ENCODE peak calls at places on chromosome 7, in five cellular contexts. One of them, this sample, is unnamed.

GRCh38 chr7:103413407-103413806 is 32.6 kb downstream of the SLC26A5 start:
- DNase-seq in cardiac fibroblast: no peak
- DNase-seq in mucosa of descending colon: no peak
- DNase-seq in NCI-H460: no peak
- DNase-seq in SK-N-DZ: no peak
- DNase-seq in this sample: no peak

GRCh38 chr7:46933596-46933995 is 648.3 kb downstream of the TNS3 start:
- DNase-seq in cardiac fibroblast: peak
- DNase-seq in mucosa of descending colon: no peak
- DNase-seq in NCI-H460: no peak
- DNase-seq in SK-N-DZ: no peak
- DNase-seq in this sample: no peak

GRCh38 chr7:50644114-50644513 is 78.9 kb upstream of the DDC start:
- DNase-seq in cardiac fibroblast: no peak
- DNase-seq in mucosa of descending colon: no peak
- DNase-seq in NCI-H460: no peak
- DNase-seq in SK-N-DZ: no peak
- DNase-seq in this sample: no peak

GRCh38 chr7:94069154-94069739 is 65.1 kb upstream of the BET1 start:
- DNase-seq in cardiac fibroblast: no peak
- DNase-seq in mucosa of descending colon: no peak
- DNase-seq in NCI-H460: no peak
- DNase-seq in SK-N-DZ: no peak
- DNase-seq in this sample: no peak

GRCh38 chr7:22723171-22723601 is 3.8 kb upstream of the IL6 start:
- DNase-seq in cardiac fibroblast: peak
- DNase-seq in mucosa of descending colon: peak
- DNase-seq in NCI-H460: no peak
- DNase-seq in SK-N-DZ: no peak
- DNase-seq in this sample: peak

GRCh38 chr7:78055160-78055559 is 256.6 kb downstream of the PHTF2 start:
- DNase-seq in cardiac fibroblast: no peak
- DNase-seq in mucosa of descending colon: no peak
- DNase-seq in NCI-H460: no peak
- DNase-seq in SK-N-DZ: no peak
- DNase-seq in this sample: no peak

GRCh38 chr7:104926905-104927454 is 87.0 kb upstream of the KMT2E start:
- DNase-seq in cardiac fibroblast: no peak
- DNase-seq in mucosa of descending colon: peak
- DNase-seq in NCI-H460: no peak
- DNase-seq in SK-N-DZ: no peak
- DNase-seq in this sample: no peak

GRCh38 chr7:140369294-140369693 is 29.0 kb downstream of the SLC37A3 start:
- DNase-seq in cardiac fibroblast: no peak
- DNase-seq in mucosa of descending colon: no peak
- DNase-seq in NCI-H460: no peak
- DNase-seq in SK-N-DZ: no peak
- DNase-seq in this sample: no peak

GRCh38 chr7:46652317-46652716 is 731.2 kb upstream of the IGFBP3 start:
- DNase-seq in cardiac fibroblast: no peak
- DNase-seq in mucosa of descending colon: no peak
- DNase-seq in NCI-H460: no peak
- DNase-seq in SK-N-DZ: no peak
- DNase-seq in this sample: no peak

GRCh38 chr7:152504816-152505215 is 69.0 kb upstream of the KMT2C start:
- DNase-seq in cardiac fibroblast: no peak
- DNase-seq in mucosa of descending colon: no peak
- DNase-seq in NCI-H460: no peak
- DNase-seq in SK-N-DZ: no peak
- DNase-seq in this sample: no peak

GRCh38 chr7:19091871-19092270 is 25.6 kb downstream of the TWIST1 start:
- DNase-seq in cardiac fibroblast: no peak
- DNase-seq in mucosa of descending colon: no peak
- DNase-seq in NCI-H460: no peak
- DNase-seq in SK-N-DZ: no peak
- DNase-seq in this sample: no peak

GRCh38 chr7:43701502-43701859 is 27.8 kb downstream of the COA1 start:
- DNase-seq in cardiac fibroblast: no peak
- DNase-seq in mucosa of descending colon: no peak
- DNase-seq in NCI-H460: no peak
- DNase-seq in SK-N-DZ: no peak
- DNase-seq in this sample: no peak

This sample was measured in KG1.